ENCODE peak calls at places on chromosomes 16 and 17, in four cellular contexts. C, I, G and X are unnamed samples.

GRCh38 chr16:51544850-51545467 is 393.9 kb upstream of the SALL1 start:
- DNase-seq in C (no peak), I (no peak), G (no peak), X (no peak)

GRCh38 chr17:46195217-46195855 is 2.1 kb upstream of the KANSL1 start:
- DNase-seq in C (no peak), I (no peak), G (no peak), X (no peak)

GRCh38 chr17:41773190-41773588 is 13.3 kb downstream of the JUP start:
- DNase-seq in C (no peak), I (peak), G (peak), X (no peak)

GRCh38 chr17:28960256-28961106 is 9.2 kb upstream of the PHF12 start:
- DNase-seq in C (no peak), I (no peak), G (no peak), X (no peak)

GRCh38 chr16:51716195-51716594 is 565.1 kb upstream of the SALL1 start:
- DNase-seq in C (no peak), I (no peak), G (no peak), X (no peak)

GRCh38 chr16:87841608-87842208 is 27.6 kb downstream of the SLC7A5 start:
- DNase-seq in C (no peak), I (no peak), G (no peak), X (no peak)

GRCh38 chr16:11105038-11105903 is 150.7 kb downstream of the SOCS1 start:
- DNase-seq in C (no peak), I (peak), G (peak), X (peak)

GRCh38 chr17:36824678-36825091 is 112.6 kb upstream of the LHX1 start:
- DNase-seq in C (no peak), I (peak), G (no peak), X (no peak)

GRCh38 chr17:2690165-2691068 is 21.1 kb downstream of the CLUH start:
- DNase-seq in C (peak), I (no peak), G (no peak), X (no peak)

GRCh38 chr17:82931696-82932060 is 91.9 kb upstream of the ZNF750 start:
- DNase-seq in C (no peak), I (peak), G (peak), X (peak)

GRCh38 chr17:16377804-16378400 is 3.0 kb upstream of the UBB start:
- DNase-seq in C (no peak), I (peak), G (no peak), X (no peak)

GRCh38 chr17:81956607-81957589 is 4.1 kb downstream of the NOTUM start:
- DNase-seq in C (no peak), I (no peak), G (no peak), X (no peak)

GRCh38 chr16:87790278-87791023 is 24.7 kb upstream of the KLHDC4 start:
- DNase-seq in C (no peak), I (peak), G (no peak), X (no peak)

GRCh38 chr17:47948706-47949196 is 7.4 kb downstream of the PNPO start:
- DNase-seq in C (peak), I (peak), G (no peak), X (no peak)

GRCh38 chr17:7010523-7010922 is 1.9 kb upstream of the RNASEK start:
- DNase-seq in C (no peak), I (no peak), G (no peak), X (no peak)

GRCh38 chr17:68418876-68419275 is 38.4 kb downstream of the WIPI1 start:
- DNase-seq in C (no peak), I (no peak), G (no peak), X (no peak)

GRCh38 chr17:48429156-48429555 is 858 bp downstream of the SKAP1 start:
- DNase-seq in C (no peak), I (no peak), G (no peak), X (no peak)

GRCh38 chr17:18323007-18323406 is 7.9 kb downstream of the SMCR8 start:
- DNase-seq in C (no peak), I (peak), G (no peak), X (no peak)

GRCh38 chr17:8413321-8413720 is 15.7 kb upstream of the RNF222 start:
- DNase-seq in C (no peak), I (no peak), G (no peak), X (no peak)

GRCh38 chr16:79651363-79651762 is 50.8 kb upstream of the MAF start:
- DNase-seq in C (no peak), I (peak), G (no peak), X (no peak)

GRCh38 chr16:381788-382717 is at the start of gene PGAP6:
- DNase-seq in C (peak), I (peak), G (no peak), X (no peak)

GRCh38 chr17:72590382-72590781 is 469.6 kb downstream of the SOX9 start:
- DNase-seq in C (no peak), I (peak), G (no peak), X (peak)

GRCh38 chr17:1158879-1159278 is 20.9 kb downstream of the ABR start:
- DNase-seq in C (no peak), I (no peak), G (peak), X (peak)

GRCh38 chr17:61635913-61636432 is 45.0 kb upstream of the NACA2 start:
- DNase-seq in C (peak), I (peak), G (peak), X (peak)

GRCh38 chr16:85392756-85393673 is 220.1 kb upstream of the GSE1 start:
- DNase-seq in C (no peak), I (no peak), G (no peak), X (no peak)